ENCODE peak calls at places on chromosomes 16 and 17, in seven cellular contexts. One of them, this sample, is unnamed.

GRCh38 chr16:30794634-30795033 is 7.6 kb upstream of the ZNF629 start:
- DNase-seq in left lung: no peak
- DNase-seq in fibroblast of lung: no peak
- DNase-seq in tibial nerve: no peak
- DNase-seq in heart left ventricle: no peak
- DNase-seq in PC-9: peak
- DNase-seq in upper lobe of left lung: no peak
- DNase-seq in this sample: no peak

GRCh38 chr17:80447790-80448189 is 28.6 kb downstream of the NPTX1 start:
- DNase-seq in left lung: no peak
- DNase-seq in fibroblast of lung: no peak
- DNase-seq in tibial nerve: no peak
- DNase-seq in heart left ventricle: no peak
- DNase-seq in PC-9: no peak
- DNase-seq in upper lobe of left lung: no peak
- DNase-seq in this sample: no peak

GRCh38 chr16:48332978-48333377 is 52.2 kb downstream of the SIAH1 start:
- DNase-seq in left lung: no peak
- DNase-seq in fibroblast of lung: no peak
- DNase-seq in tibial nerve: no peak
- DNase-seq in heart left ventricle: no peak
- DNase-seq in PC-9: no peak
- DNase-seq in upper lobe of left lung: no peak
- DNase-seq in this sample: no peak

GRCh38 chr17:28041068-28041843 is 1.2 kb upstream of the NLK start:
- DNase-seq in left lung: peak
- DNase-seq in fibroblast of lung: peak
- DNase-seq in tibial nerve: peak
- DNase-seq in heart left ventricle: peak
- DNase-seq in PC-9: peak
- DNase-seq in upper lobe of left lung: peak
- DNase-seq in this sample: peak

GRCh38 chr16:11871193-11871592 is 19.9 kb upstream of the RSL1D1 start:
- DNase-seq in left lung: no peak
- DNase-seq in fibroblast of lung: peak
- DNase-seq in tibial nerve: no peak
- DNase-seq in heart left ventricle: no peak
- DNase-seq in PC-9: no peak
- DNase-seq in upper lobe of left lung: no peak
- DNase-seq in this sample: no peak

GRCh38 chr17:19645608-19646250 is 2.8 kb upstream of the ALDH3A2 start:
- DNase-seq in left lung: no peak
- DNase-seq in fibroblast of lung: peak
- DNase-seq in tibial nerve: no peak
- DNase-seq in heart left ventricle: no peak
- DNase-seq in PC-9: no peak
- DNase-seq in upper lobe of left lung: no peak
- DNase-seq in this sample: no peak

GRCh38 chr16:84514295-84514873 is 9.9 kb upstream of the MEAK7 start:
- DNase-seq in left lung: no peak
- DNase-seq in fibroblast of lung: no peak
- DNase-seq in tibial nerve: no peak
- DNase-seq in heart left ventricle: no peak
- DNase-seq in PC-9: no peak
- DNase-seq in upper lobe of left lung: no peak
- DNase-seq in this sample: no peak

GRCh38 chr16:60720060-60720459 is 1316.2 kb downstream of the CDH8 start:
- DNase-seq in left lung: no peak
- DNase-seq in fibroblast of lung: no peak
- DNase-seq in tibial nerve: no peak
- DNase-seq in heart left ventricle: no peak
- DNase-seq in PC-9: no peak
- DNase-seq in upper lobe of left lung: no peak
- DNase-seq in this sample: no peak

GRCh38 chr17:66805567-66805966 is 29.4 kb upstream of the CACNG5 start:
- DNase-seq in left lung: no peak
- DNase-seq in fibroblast of lung: no peak
- DNase-seq in tibial nerve: no peak
- DNase-seq in heart left ventricle: no peak
- DNase-seq in PC-9: no peak
- DNase-seq in upper lobe of left lung: no peak
- DNase-seq in this sample: no peak

GRCh38 chr17:74466111-74466784 is at the start of gene CD300A:
- DNase-seq in left lung: peak
- DNase-seq in fibroblast of lung: no peak
- DNase-seq in tibial nerve: peak
- DNase-seq in heart left ventricle: peak
- DNase-seq in PC-9: no peak
- DNase-seq in upper lobe of left lung: peak
- DNase-seq in this sample: no peak

GRCh38 chr16:27922433-27922832 is 141.1 kb downstream of the GSG1L start:
- DNase-seq in left lung: no peak
- DNase-seq in fibroblast of lung: no peak
- DNase-seq in tibial nerve: no peak
- DNase-seq in heart left ventricle: no peak
- DNase-seq in PC-9: peak
- DNase-seq in upper lobe of left lung: no peak
- DNase-seq in this sample: no peak

GRCh38 chr17:2346475-2346874 is 9.2 kb downstream of the SGSM2 start:
- DNase-seq in left lung: peak
- DNase-seq in fibroblast of lung: no peak
- DNase-seq in tibial nerve: no peak
- DNase-seq in heart left ventricle: no peak
- DNase-seq in PC-9: peak
- DNase-seq in upper lobe of left lung: no peak
- DNase-seq in this sample: no peak

GRCh38 chr17:6257339-6257738 is 177.6 kb downstream of the AIPL1 start:
- DNase-seq in left lung: no peak
- DNase-seq in fibroblast of lung: peak
- DNase-seq in tibial nerve: no peak
- DNase-seq in heart left ventricle: no peak
- DNase-seq in PC-9: no peak
- DNase-seq in upper lobe of left lung: no peak
- DNase-seq in this sample: no peak

GRCh38 chr16:81815429-81815766 is 36.3 kb downstream of the PLCG2 start:
- DNase-seq in left lung: no peak
- DNase-seq in fibroblast of lung: no peak
- DNase-seq in tibial nerve: no peak
- DNase-seq in heart left ventricle: no peak
- DNase-seq in PC-9: no peak
- DNase-seq in upper lobe of left lung: no peak
- DNase-seq in this sample: no peak

GRCh38 chr16:52463904-52464303 is 83.0 kb downstream of the TOX3 start:
- DNase-seq in left lung: no peak
- DNase-seq in fibroblast of lung: no peak
- DNase-seq in tibial nerve: no peak
- DNase-seq in heart left ventricle: no peak
- DNase-seq in PC-9: no peak
- DNase-seq in upper lobe of left lung: no peak
- DNase-seq in this sample: no peak

GRCh38 chr16:53372942-53373871 is 61.1 kb upstream of the RBL2 start:
- DNase-seq in left lung: peak
- DNase-seq in fibroblast of lung: no peak
- DNase-seq in tibial nerve: no peak
- DNase-seq in heart left ventricle: peak
- DNase-seq in PC-9: peak
- DNase-seq in upper lobe of left lung: peak
- DNase-seq in this sample: no peak

GRCh38 chr16:27204232-27204915 is 1.0 kb downstream of the KDM8 start:
- DNase-seq in left lung: no peak
- DNase-seq in fibroblast of lung: no peak
- DNase-seq in tibial nerve: no peak
- DNase-seq in heart left ventricle: peak
- DNase-seq in PC-9: no peak
- DNase-seq in upper lobe of left lung: no peak
- DNase-seq in this sample: no peak

GRCh38 chr17:30477758-30478115 is 529 bp downstream of the GOSR1 start:
- DNase-seq in left lung: no peak
- DNase-seq in fibroblast of lung: no peak
- DNase-seq in tibial nerve: no peak
- DNase-seq in heart left ventricle: no peak
- DNase-seq in PC-9: no peak
- DNase-seq in upper lobe of left lung: no peak
- DNase-seq in this sample: no peak

GRCh38 chr16:72946474-72947194 is 101.3 kb downstream of the ZFHX3 start:
- DNase-seq in left lung: no peak
- DNase-seq in fibroblast of lung: peak
- DNase-seq in tibial nerve: no peak
- DNase-seq in heart left ventricle: peak
- DNase-seq in PC-9: no peak
- DNase-seq in upper lobe of left lung: no peak
- DNase-seq in this sample: no peak

DNA sequence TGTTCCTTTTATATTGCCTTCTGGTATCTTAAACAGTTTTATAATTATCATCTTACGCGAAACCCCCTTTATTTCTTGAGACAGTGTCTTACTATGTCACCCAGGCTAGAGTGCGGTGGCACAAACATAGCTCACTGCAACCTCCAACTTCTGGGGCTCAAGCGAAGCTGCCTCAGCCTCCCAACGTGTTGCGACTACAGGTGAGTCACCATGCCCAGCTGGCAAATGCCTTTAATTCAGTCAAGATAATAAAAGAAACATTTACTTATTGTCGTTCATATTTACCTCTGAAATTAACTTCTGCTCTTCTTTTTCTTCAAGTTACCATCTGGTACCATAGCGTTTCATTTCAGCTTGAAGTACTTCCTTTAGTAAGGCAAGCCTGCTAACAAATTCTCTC is 43.9 kb downstream of the FBXL20 start:
- DNase-seq in left lung: no peak
- DNase-seq in fibroblast of lung: peak
- DNase-seq in tibial nerve: no peak
- DNase-seq in heart left ventricle: no peak
- DNase-seq in PC-9: no peak
- DNase-seq in upper lobe of left lung: no peak
- DNase-seq in this sample: no peak
- H3K27ac ChIP-seq in left lung: no peak
- H3K27ac ChIP-seq in fibroblast of lung: no peak
- H3K27ac ChIP-seq in tibial nerve: no peak
- H3K27ac ChIP-seq in heart left ventricle: no peak
- H3K27ac ChIP-seq in PC-9: no peak
- H3K27ac ChIP-seq in upper lobe of left lung: no peak
- H3K27ac ChIP-seq in this sample: no peak

DNA sequence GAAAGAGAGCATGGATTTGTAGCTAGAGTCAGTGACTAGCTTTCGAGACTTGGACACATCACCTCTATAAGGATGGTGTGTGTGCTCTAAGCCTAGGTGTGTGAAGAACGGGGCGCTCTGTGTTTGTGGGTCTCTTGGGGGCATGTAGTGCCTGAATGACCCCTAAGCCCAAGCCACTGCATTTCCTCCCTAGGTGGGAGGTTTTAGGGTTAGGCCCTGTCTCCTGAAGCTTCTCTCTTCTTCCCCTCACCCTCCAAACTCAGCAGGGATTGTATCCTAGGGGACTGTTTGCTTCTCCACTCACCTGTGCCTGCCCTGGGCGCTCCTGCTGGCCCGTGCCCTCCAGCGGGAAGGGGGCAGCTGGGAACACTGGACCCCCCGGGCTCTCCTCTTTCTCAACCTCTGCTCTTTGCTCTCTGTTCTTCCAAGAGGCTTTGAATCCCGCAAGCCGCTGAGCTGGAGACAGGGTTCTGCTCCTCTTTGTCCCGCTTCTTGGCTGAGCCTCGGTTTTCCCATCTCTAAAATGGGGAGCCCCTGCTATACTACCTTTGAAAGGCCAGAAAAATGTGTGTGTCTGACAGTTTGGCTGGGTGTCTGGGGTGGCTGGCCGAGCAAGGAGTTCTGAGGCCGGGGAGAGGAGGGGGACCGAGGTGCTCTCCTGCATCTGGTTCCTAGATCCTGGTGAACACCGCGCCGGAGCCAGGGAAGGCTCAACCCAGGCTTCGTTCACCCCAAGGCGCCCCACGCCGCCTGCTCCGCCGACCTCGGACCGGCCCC is 810 bp downstream of the CYGB start:
- DNase-seq in left lung: peak
- DNase-seq in fibroblast of lung: no peak
- DNase-seq in tibial nerve: no peak
- DNase-seq in heart left ventricle: no peak
- DNase-seq in PC-9: no peak
- DNase-seq in upper lobe of left lung: no peak
- DNase-seq in this sample: no peak
- H3K27ac ChIP-seq in left lung: no peak
- H3K27ac ChIP-seq in fibroblast of lung: no peak
- H3K27ac ChIP-seq in tibial nerve: peak
- H3K27ac ChIP-seq in heart left ventricle: peak
- H3K27ac ChIP-seq in PC-9: no peak
- H3K27ac ChIP-seq in upper lobe of left lung: peak
- H3K27ac ChIP-seq in this sample: no peak

GRCh38 chr16:16938009-16938408 is 532.8 kb downstream of the XYLT1 start:
- DNase-seq in left lung: no peak
- DNase-seq in fibroblast of lung: no peak
- DNase-seq in tibial nerve: no peak
- DNase-seq in heart left ventricle: no peak
- DNase-seq in PC-9: no peak
- DNase-seq in upper lobe of left lung: no peak
- DNase-seq in this sample: no peak

GRCh38 chr16:16938980-16939379 is 531.8 kb downstream of the XYLT1 start:
- DNase-seq in left lung: no peak
- DNase-seq in fibroblast of lung: no peak
- DNase-seq in tibial nerve: no peak
- DNase-seq in heart left ventricle: no peak
- DNase-seq in PC-9: no peak
- DNase-seq in upper lobe of left lung: no peak
- DNase-seq in this sample: no peak

GRCh38 chr16:16934660-16935059 is 536.1 kb downstream of the XYLT1 start:
- DNase-seq in left lung: no peak
- DNase-seq in fibroblast of lung: no peak
- DNase-seq in tibial nerve: no peak
- DNase-seq in heart left ventricle: no peak
- DNase-seq in PC-9: no peak
- DNase-seq in upper lobe of left lung: no peak
- DNase-seq in this sample: no peak

GRCh38 chr16:16945207-16945606 is 525.6 kb downstream of the XYLT1 start:
- DNase-seq in left lung: no peak
- DNase-seq in fibroblast of lung: no peak
- DNase-seq in tibial nerve: no peak
- DNase-seq in heart left ventricle: no peak
- DNase-seq in PC-9: no peak
- DNase-seq in upper lobe of left lung: no peak
- DNase-seq in this sample: no peak

DNA sequence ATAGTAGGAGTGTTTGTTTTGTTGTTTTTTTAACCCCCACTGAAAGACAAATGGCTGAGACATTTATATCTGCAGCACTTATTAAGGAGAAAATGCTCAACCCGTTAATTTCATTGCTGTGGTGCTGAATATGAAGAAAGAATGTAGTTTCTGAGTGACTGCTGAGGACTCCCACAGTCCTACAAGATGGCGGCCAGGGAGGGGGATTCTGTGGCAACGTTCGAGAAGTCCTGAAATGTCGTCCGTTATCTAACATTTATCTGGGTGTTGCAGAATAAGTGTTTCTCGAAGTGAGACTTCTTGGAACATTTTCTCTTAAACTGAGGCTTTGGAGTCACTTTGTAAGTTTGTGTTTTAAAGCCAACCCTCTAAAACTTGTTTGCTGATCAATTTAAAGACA is 530.4 kb downstream of the XYLT1 start:
- DNase-seq in left lung: no peak
- DNase-seq in fibroblast of lung: no peak
- DNase-seq in tibial nerve: no peak
- DNase-seq in heart left ventricle: no peak
- DNase-seq in PC-9: no peak
- DNase-seq in upper lobe of left lung: no peak
- DNase-seq in this sample: no peak
- H3K27ac ChIP-seq in left lung: no peak
- H3K27ac ChIP-seq in fibroblast of lung: no peak
- H3K27ac ChIP-seq in tibial nerve: no peak
- H3K27ac ChIP-seq in heart left ventricle: no peak
- H3K27ac ChIP-seq in PC-9: no peak
- H3K27ac ChIP-seq in upper lobe of left lung: no peak
- H3K27ac ChIP-seq in this sample: no peak

GRCh38 chr16:24748242-24748641 is 18.8 kb downstream of the TNRC6A start:
- DNase-seq in left lung: no peak
- DNase-seq in fibroblast of lung: peak
- DNase-seq in tibial nerve: no peak
- DNase-seq in heart left ventricle: peak
- DNase-seq in PC-9: peak
- DNase-seq in upper lobe of left lung: no peak
- DNase-seq in this sample: peak
- H3K27ac ChIP-seq in left lung: peak
- H3K27ac ChIP-seq in fibroblast of lung: peak
- H3K27ac ChIP-seq in tibial nerve: peak
- H3K27ac ChIP-seq in heart left ventricle: no peak
- H3K27ac ChIP-seq in PC-9: peak
- H3K27ac ChIP-seq in upper lobe of left lung: peak
- H3K27ac ChIP-seq in this sample: no peak